ENCODE peak calls at places on chromosomes 16 and 17, in seven cellular contexts. G is breast epithelium, D is endothelial cell of umbilical vein, M is K562, J is Panc1, O is stomach, P is suprapubic skin. Q is an unnamed sample.
A peak's percentile ranks its signal among the peaks of the same experiment; 100 is the strongest.

GRCh38 chr16:30958164-30959083 is 870 bp downstream of the SETD1A start:
- DNase-seq in G (no peak), D (peak; percentile 34), O (peak; percentile 56), P (no peak), J (no peak), M (peak; percentile 89), Q (no peak)

GRCh38 chr16:11392041-11392581 is 46.9 kb downstream of the RMI2 start:
- DNase-seq in P (no peak), G (no peak), M (no peak), O (no peak), D (no peak), J (no peak), Q (no peak)

GRCh38 chr16:2148714-2149629 is 547 bp downstream of the RAB26 start:
- DNase-seq in G (no peak), D (no peak), M (peak; percentile 50), P (peak; percentile 79), O (peak; percentile 48), J (no peak), Q (no peak)

GRCh38 chr17:33508215-33508614 is 215.1 kb upstream of the ASIC2 start:
- DNase-seq in J (no peak), M (peak; percentile 90), G (no peak), D (no peak), O (no peak), P (no peak), Q (no peak)

GRCh38 chr16:31404353-31405064 is 11.4 kb downstream of the ITGAD start:
- DNase-seq in J (no peak), P (no peak), D (no peak), M (peak; percentile 78), G (no peak), O (no peak), Q (no peak)

GRCh38 chr16:3695610-3696369 is 21.5 kb downstream of the TRAP1 start:
- DNase-seq in P (no peak), M (no peak), D (no peak), O (peak; percentile 63), J (no peak), G (no peak), Q (no peak)

GRCh38 chr16:87233928-87234327 is 83.3 kb downstream of the C16orf95 start:
- DNase-seq in J (no peak), M (peak; percentile 25), O (no peak), G (no peak), D (peak; percentile 26), P (no peak), Q (no peak)

GRCh38 chr17:49521521-49522185 is 26.6 kb downstream of the NGFR start:
- DNase-seq in J (no peak), O (no peak), P (peak; percentile 59), G (no peak), D (no peak), M (no peak), Q (no peak)

GRCh38 chr16:85829751-85830445 is 30.4 kb downstream of the COX4I1 start:
- DNase-seq in D (no peak), M (no peak), J (no peak), O (no peak), G (no peak), P (no peak), Q (no peak)

GRCh38 chr16:15415411-15416070 is 18.8 kb upstream of the BMERB1 start:
- DNase-seq in D (no peak), O (no peak), M (no peak), J (no peak), P (no peak), G (no peak), Q (no peak)

GRCh38 chr17:64974750-64975317 is 55.6 kb upstream of the LRRC37A3 start:
- DNase-seq in D (peak; percentile 35), P (no peak), G (no peak), J (no peak), O (no peak), M (peak; percentile 68), Q (no peak)

GRCh38 chr17:81869221-81870154 is 1.6 kb downstream of the ARHGDIA start:
- DNase-seq in G (no peak), P (no peak), J (no peak), O (peak; percentile 33), M (peak; percentile 76), D (peak; percentile 39), Q (no peak)
- TF ChIP-seq POLR2AphosphoS5 in G (no peak), P (no peak), J (no peak), O (no peak), M (peak; percentile 31), D (no peak), Q (no peak)

DNA sequence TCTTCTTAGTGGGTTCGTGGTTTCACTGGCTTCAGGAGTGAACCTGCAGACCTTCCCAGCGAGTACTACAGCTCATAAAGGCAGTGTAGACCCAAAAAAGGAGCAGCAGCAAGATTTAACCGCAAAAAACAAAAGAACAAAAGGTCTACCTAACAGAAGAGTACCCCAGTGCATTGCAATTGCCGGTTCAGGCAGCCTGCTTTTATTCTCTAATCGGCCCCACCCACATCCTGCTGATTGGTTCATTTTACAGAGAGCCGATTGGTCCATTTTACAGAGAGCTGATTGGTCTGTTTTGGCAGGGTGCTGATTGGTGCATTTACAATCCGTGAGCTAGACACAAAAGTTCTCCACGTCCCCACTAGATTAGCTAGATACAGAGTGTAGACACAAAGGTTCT is 2.0 kb upstream of the ARRB2 start:
- DNase-seq in G (no peak), D (no peak), M (no peak), J (no peak), P (no peak), O (no peak), Q (no peak)
- TF ChIP-seq POLR2AphosphoS5 in G (no peak), D (no peak), M (no peak), J (no peak), P (no peak), O (no peak), Q (no peak)

GRCh38 chr17:13334374-13334773 is 267.4 kb downstream of the HS3ST3A1 start:
- DNase-seq in O (no peak), D (no peak), P (no peak), G (no peak), J (no peak), M (peak; percentile 15), Q (no peak)
- TF ChIP-seq POLR2AphosphoS5 in O (no peak), D (no peak), P (no peak), G (no peak), J (no peak), M (no peak), Q (no peak)

GRCh38 chr17:75036643-75037268 is 10.0 kb downstream of the ATP5PD start:
- DNase-seq in P (peak; percentile 94), J (no peak), O (peak; percentile 85), D (peak; percentile 85), G (peak; percentile 67), M (peak; percentile 83), Q (peak; percentile 90)

GRCh38 chr17:75032896-75033294 is 13.9 kb downstream of the ATP5PD start:
- DNase-seq in P (no peak), O (no peak), M (no peak), J (no peak), G (no peak), D (peak; percentile 49), Q (no peak)

GRCh38 chr17:75034236-75034908 is 12.4 kb downstream of the ATP5PD start:
- DNase-seq in J (peak; percentile 84), P (peak; percentile 90), D (peak; percentile 88), G (peak; percentile 89), O (peak; percentile 85), M (peak; percentile 72), Q (no peak)

GRCh38 chr17:75031972-75032895 is 14.5 kb downstream of the ATP5PD start:
- DNase-seq in P (peak; percentile 93), D (peak; percentile 43), O (peak; percentile 51), G (peak; percentile 69), J (peak; percentile 50), M (peak; percentile 59), Q (no peak)

GRCh38 chr17:75033346-75034235 is 13.2 kb downstream of the ATP5PD start:
- DNase-seq in O (peak; percentile 90), G (peak; percentile 95), J (peak; percentile 92), P (peak; percentile 95), M (peak; percentile 82), D (peak; percentile 93), Q (peak; percentile 84)
- TF ChIP-seq POLR2AphosphoS5 in O (peak; percentile 48), G (peak; percentile 78), J (no peak), P (no peak), M (no peak), D (peak; percentile 40), Q (no peak)

GRCh38 chr17:43771463-43771862 is 7.3 kb downstream of the DUSP3 start:
- DNase-seq in D (no peak), G (no peak), O (no peak), M (no peak), J (no peak), P (no peak), Q (no peak)

GRCh38 chr17:43774304-43775250 is 4.2 kb downstream of the DUSP3 start:
- DNase-seq in G (no peak), M (no peak), J (no peak), D (no peak), P (no peak), O (no peak), Q (no peak)

GRCh38 chr17:43769859-43770258 is 8.9 kb downstream of the DUSP3 start:
- DNase-seq in G (no peak), D (no peak), P (no peak), J (no peak), O (no peak), M (no peak), Q (no peak)

GRCh38 chr17:43769426-43769825 is 9.4 kb downstream of the DUSP3 start:
- DNase-seq in D (no peak), G (no peak), M (no peak), O (no peak), P (no peak), J (no peak), Q (no peak)

DNA sequence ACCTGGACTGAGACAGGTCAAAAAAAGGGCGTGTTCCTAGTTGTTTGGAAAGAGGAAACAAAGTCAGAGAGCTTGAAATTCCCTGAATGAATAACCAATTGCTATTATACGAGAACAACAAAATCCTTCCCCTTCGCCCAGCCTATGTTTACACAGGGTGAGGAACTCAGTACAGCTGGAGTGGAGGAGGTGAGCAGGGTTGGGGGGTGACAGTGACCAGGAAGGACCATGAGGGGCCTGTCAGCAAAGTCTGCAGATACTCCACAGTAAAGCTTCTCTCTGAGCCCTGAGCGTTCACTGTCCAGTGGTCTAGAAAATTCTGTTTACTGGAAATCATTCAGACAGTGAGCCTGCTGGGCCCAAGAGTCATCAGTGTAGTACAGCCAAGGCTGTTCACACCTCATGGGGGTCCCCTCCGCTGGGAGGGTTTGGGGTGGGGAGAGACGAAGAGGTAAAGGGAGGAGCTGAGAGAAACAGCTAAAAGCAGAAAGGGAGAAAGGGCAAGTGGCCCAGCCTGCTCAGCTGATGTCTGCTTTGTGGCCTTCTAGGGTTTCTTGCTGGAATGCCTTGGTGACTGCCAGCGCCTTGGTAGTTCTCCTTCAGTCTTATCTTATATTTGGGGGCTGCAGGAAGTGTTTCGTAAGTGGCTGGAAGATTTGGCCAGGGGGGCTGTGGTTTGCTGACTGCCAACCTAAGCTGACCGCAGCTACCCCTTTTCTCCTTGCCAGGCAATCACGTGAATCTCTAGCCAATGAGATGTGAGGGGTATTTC is 5.7 kb downstream of the DUSP3 start:
- DNase-seq in G (no peak), D (no peak), O (no peak), M (peak; percentile 3), J (no peak), P (no peak), Q (no peak)
- TF ChIP-seq POLR2AphosphoS5 in G (no peak), D (no peak), O (no peak), M (no peak), J (no peak), P (no peak), Q (no peak)

GRCh38 chr16:57256601-57257395 is 11.7 kb downstream of the ARL2BP start:
- DNase-seq in M (peak; percentile 46), J (no peak), P (peak; percentile 59), G (no peak), O (peak; percentile 18), D (no peak), Q (no peak)
- TF ChIP-seq POLR2AphosphoS5 in M (peak; percentile 50), J (no peak), P (no peak), G (no peak), O (no peak), D (no peak), Q (no peak)